ENCODE peak calls at places on chromosomes 16 and 17, in five cellular contexts. E is EL, T is 8988T, S is iris pigment epithelial cell, I is LoVo. U is an unnamed sample.

GRCh38 chr17:59754547-59754946 is 47.1 kb downstream of the VMP1 start:
- DNase-seq in T (no peak), I (peak), E (peak), S (peak), U (no peak)

GRCh38 chr17:16285646-16286008 is 67.6 kb downstream of the CENPV start:
- DNase-seq in S (no peak), T (no peak), E (no peak), I (no peak), U (no peak)

GRCh38 chr17:2710804-2711607 is 558 bp downstream of the CLUH start:
- DNase-seq in T (no peak), E (no peak), I (peak), S (no peak), U (no peak)

GRCh38 chr16:73288435-73288834 is 240.5 kb upstream of the ZFHX3 start:
- DNase-seq in S (no peak), T (no peak), I (no peak), E (no peak), U (no peak)

GRCh38 chr17:83064732-83065659 is 14.4 kb upstream of the METRNL start:
- DNase-seq in E (no peak), T (no peak), S (no peak), I (no peak), U (peak)

GRCh38 chr16:1474796-1475551 is at the start of gene CLCN7:
- DNase-seq in T (peak), E (peak), S (peak), I (peak), U (peak)

GRCh38 chr17:2903193-2903974 is 107.1 kb downstream of the RAP1GAP2 start:
- DNase-seq in S (no peak), E (no peak), I (no peak), T (no peak), U (no peak)

GRCh38 chr16:66275795-66276428 is 90.6 kb upstream of the CDH5 start:
- DNase-seq in S (peak), T (peak), I (peak), E (peak), U (peak)

GRCh38 chr16:50425648-50426047 is 56.9 kb upstream of the BRD7 start:
- DNase-seq in S (no peak), E (no peak), I (no peak), T (no peak), U (no peak)

GRCh38 chr16:17396762-17397498 is 73.8 kb downstream of the XYLT1 start:
- DNase-seq in E (no peak), S (peak), I (peak), T (no peak), U (no peak)

GRCh38 chr17:36978810-36979584 is 30.2 kb downstream of the AATF start:
- DNase-seq in S (peak), T (no peak), I (no peak), E (no peak), U (no peak)

GRCh38 chr16:30896203-30896889 is at the start of gene CTF1:
- DNase-seq in I (no peak), T (no peak), E (peak), S (peak), U (peak)

GRCh38 chr16:17312100-17312732 is 158.5 kb downstream of the XYLT1 start:
- DNase-seq in E (no peak), T (no peak), I (peak), S (no peak), U (no peak)

GRCh38 chr16:70804153-70804728 is 3.3 kb upstream of the VAC14 start:
- DNase-seq in E (peak), I (no peak), S (peak), T (no peak), U (no peak)

GRCh38 chr17:81518113-81518784 is 5.7 kb upstream of the ACTG1 start:
- DNase-seq in I (no peak), E (no peak), S (no peak), T (no peak), U (no peak)

GRCh38 chr17:39704821-39705551 is 5.1 kb downstream of the ERBB2 start:
- DNase-seq in E (peak), I (no peak), T (no peak), S (peak), U (no peak)

GRCh38 chr17:1724869-1725641 is 551 bp downstream of the WDR81 start:
- DNase-seq in S (no peak), I (no peak), E (no peak), T (no peak), U (no peak)

GRCh38 chr17:18129041-18129502 is 20.5 kb downstream of the MYO15A start:
- DNase-seq in T (no peak), I (no peak), S (peak), E (peak), U (no peak)

GRCh38 chr17:43787728-43788127 is 7.5 kb downstream of the CFAP97D1 start:
- DNase-seq in E (no peak), I (no peak), T (no peak), S (no peak), U (no peak)

GRCh38 chr17:55845385-55845784 is 94.5 kb downstream of the PCTP start:
- DNase-seq in T (no peak), I (no peak), E (peak), S (peak), U (peak)

GRCh38 chr17:66555605-66556004 is 253.2 kb downstream of the PRKCA start:
- DNase-seq in T (no peak), I (no peak), S (no peak), E (no peak), U (no peak)

GRCh38 chr16:29710227-29711219 is 31.5 kb downstream of the QPRT start:
- DNase-seq in E (peak), I (peak), T (no peak), S (peak), U (no peak)

GRCh38 chr17:80885922-80886582 is 105.6 kb upstream of the CHMP6 start:
- DNase-seq in T (no peak), E (no peak), I (no peak), S (no peak), U (no peak)

GRCh38 chr17:49146620-49147306 is 14.2 kb downstream of the B4GALNT2 start:
- DNase-seq in E (peak), S (peak), T (peak), I (peak), U (no peak)

GRCh38 chr17:68148936-68149335 is 98.9 kb upstream of the AMZ2 start:
- DNase-seq in S (no peak), T (no peak), E (no peak), I (no peak), U (no peak)

GRCh38 chr17:79927688-79928501 is 88.7 kb upstream of the CBX4 start:
- DNase-seq in S (no peak), E (no peak), I (no peak), T (no peak), U (no peak)

GRCh38 chr17:19707728-19708221 is 8.6 kb downstream of the SLC47A2 start:
- DNase-seq in I (no peak), S (no peak), E (no peak), T (peak), U (no peak)

GRCh38 chr17:19384723-19385391 is 2.1 kb downstream of the MFAP4 start:
- DNase-seq in T (no peak), S (peak), I (no peak), E (peak), U (no peak)

GRCh38 chr17:43477832-43478634 is 5.7 kb upstream of the DHX8 start:
- DNase-seq in S (no peak), I (no peak), E (no peak), T (no peak), U (no peak)

GRCh38 chr16:72921620-72922019 is 126.3 kb downstream of the ZFHX3 start:
- DNase-seq in T (no peak), S (peak), I (no peak), E (no peak), U (no peak)

GRCh38 chr16:31421587-31421986 is 6.6 kb downstream of the COX6A2 start:
- DNase-seq in T (no peak), S (no peak), E (no peak), I (no peak), U (no peak)

GRCh38 chr17:9050801-9051401 is 29.6 kb downstream of the NTN1 start:
- DNase-seq in T (peak), S (no peak), E (peak), I (peak), U (no peak)

GRCh38 chr17:61407211-61407911 is 7.7 kb downstream of the TBX2 start:
- DNase-seq in E (no peak), I (no peak), T (peak), S (no peak), U (no peak)

GRCh38 chr16:85203462-85203813 is 91.2 kb upstream of the CIBAR2 start:
- DNase-seq in I (no peak), E (no peak), T (no peak), S (no peak), U (no peak)

U was measured in progenitor cell of endocrine pancreas.